ENCODE peak calls at places on chromosome 9, in six cellular contexts. D, F, P, M, O and Y are unnamed samples.

GRCh38 chr9:134088064-134088725 is 20.4 kb upstream of the BRD3 start:
- DNase-seq in D (no peak), F (no peak), O (peak; percentile 41), M (no peak), P (no peak), Y (no peak)

GRCh38 chr9:133604214-133604613 is 5.0 kb downstream of the FAM163B start:
- DNase-seq in F (no peak), P (no peak), M (peak; percentile 4), D (peak; percentile 32), O (peak; percentile 46), Y (peak; percentile 23)

GRCh38 chr9:123964756-123965155 is 34.8 kb upstream of the DENND1A start:
- DNase-seq in P (no peak), M (no peak), O (no peak), D (no peak), F (no peak), Y (no peak)

GRCh38 chr9:90012825-90013425 is 408.1 kb downstream of the GADD45G start:
- DNase-seq in O (no peak), M (no peak), P (no peak), F (no peak), D (no peak), Y (no peak)

GRCh38 chr9:104276709-104277245 is 182.7 kb downstream of the SMC2 start:
- DNase-seq in D (no peak), P (no peak), M (no peak), F (no peak), O (peak; percentile 13), Y (peak; percentile 40)

GRCh38 chr9:91177661-91178280 is 183.9 kb downstream of the AUH start:
- DNase-seq in F (no peak), O (peak; percentile 71), D (no peak), M (no peak), P (peak; percentile 81), Y (no peak)

GRCh38 chr9:116087246-116087645 is 66.3 kb upstream of the PAPPA start:
- DNase-seq in D (peak; percentile 66), P (no peak), O (peak; percentile 75), F (no peak), M (no peak), Y (peak; percentile 21)

GRCh38 chr9:78121488-78121887 is 89.9 kb upstream of the GNAQ start:
- DNase-seq in P (peak; percentile 79), O (peak; percentile 54), F (peak; percentile 32), M (peak; percentile 43), D (peak; percentile 83), Y (peak; percentile 69)

GRCh38 chr9:117074782-117075510 is 339.9 kb downstream of the ASTN2 start:
- DNase-seq in M (no peak), P (no peak), O (no peak), D (no peak), F (no peak), Y (no peak)

GRCh38 chr9:82987790-82988189 is 75.2 kb downstream of the RASEF start:
- DNase-seq in P (no peak), O (no peak), D (no peak), M (no peak), F (no peak), Y (no peak)

GRCh38 chr9:91037511-91038482 is 236.2 kb downstream of the SYK start:
- DNase-seq in M (no peak), O (peak; percentile 73), D (peak; percentile 73), P (no peak), F (no peak), Y (peak; percentile 61)